ENCODE peak calls at places on chromosomes 11 and 22, in ten cellular contexts. One of them, this sample, is unnamed.

GRCh38 chr22:47090591-47091240 is 328.3 kb downstream of the TBC1D22A start:
- DNase-seq in AG09309: peak
- DNase-seq in neural progenitor cell: peak
- DNase-seq in neural crest cell: no peak
- DNase-seq in stimulated activated CD4-positive, alpha-beta T cell treated with anti-CD3 and anti-CD28 coated beads, TNF-alpha, amount 100 ng/mL, for 24 hours: no peak
- DNase-seq in progenitor cell of endocrine pancreas: no peak
- DNase-seq in CD8-positive, alpha-beta memory T cell: peak
- DNase-seq in left colon: no peak
- DNase-seq in kidney epithelial cell: no peak
- DNase-seq in GM23248: peak
- DNase-seq in this sample: no peak

GRCh38 chr11:72141066-72141465 is 5.5 kb downstream of the FOLR3 start:
- DNase-seq in AG09309: peak
- DNase-seq in neural progenitor cell: no peak
- DNase-seq in neural crest cell: no peak
- DNase-seq in stimulated activated CD4-positive, alpha-beta T cell treated with anti-CD3 and anti-CD28 coated beads, TNF-alpha, amount 100 ng/mL, for 24 hours: no peak
- DNase-seq in progenitor cell of endocrine pancreas: no peak
- DNase-seq in CD8-positive, alpha-beta memory T cell: no peak
- DNase-seq in left colon: no peak
- DNase-seq in kidney epithelial cell: peak
- DNase-seq in GM23248: peak
- DNase-seq in this sample: no peak

GRCh38 chr11:44108260-44108659 is 12.8 kb downstream of the EXT2 start:
- DNase-seq in AG09309: no peak
- DNase-seq in neural progenitor cell: no peak
- DNase-seq in neural crest cell: no peak
- DNase-seq in stimulated activated CD4-positive, alpha-beta T cell treated with anti-CD3 and anti-CD28 coated beads, TNF-alpha, amount 100 ng/mL, for 24 hours: no peak
- DNase-seq in progenitor cell of endocrine pancreas: no peak
- DNase-seq in CD8-positive, alpha-beta memory T cell: no peak
- DNase-seq in left colon: no peak
- DNase-seq in kidney epithelial cell: no peak
- DNase-seq in GM23248: no peak
- DNase-seq in this sample: no peak

GRCh38 chr11:119676461-119677020 is 52.5 kb downstream of the NECTIN1 start:
- DNase-seq in AG09309: no peak
- DNase-seq in neural progenitor cell: no peak
- DNase-seq in neural crest cell: no peak
- DNase-seq in stimulated activated CD4-positive, alpha-beta T cell treated with anti-CD3 and anti-CD28 coated beads, TNF-alpha, amount 100 ng/mL, for 24 hours: no peak
- DNase-seq in progenitor cell of endocrine pancreas: no peak
- DNase-seq in CD8-positive, alpha-beta memory T cell: no peak
- DNase-seq in left colon: no peak
- DNase-seq in kidney epithelial cell: no peak
- DNase-seq in GM23248: peak
- DNase-seq in this sample: no peak

GRCh38 chr11:76209956-76210885 is 3.9 kb upstream of the WNT11 start:
- DNase-seq in AG09309: peak
- DNase-seq in neural progenitor cell: peak
- DNase-seq in neural crest cell: peak
- DNase-seq in stimulated activated CD4-positive, alpha-beta T cell treated with anti-CD3 and anti-CD28 coated beads, TNF-alpha, amount 100 ng/mL, for 24 hours: no peak
- DNase-seq in progenitor cell of endocrine pancreas: peak
- DNase-seq in CD8-positive, alpha-beta memory T cell: peak
- DNase-seq in left colon: peak
- DNase-seq in kidney epithelial cell: no peak
- DNase-seq in GM23248: peak
- DNase-seq in this sample: peak

GRCh38 chr11:35352107-35352888 is 67.1 kb downstream of the SLC1A2 start:
- DNase-seq in AG09309: no peak
- DNase-seq in neural progenitor cell: no peak
- DNase-seq in neural crest cell: no peak
- DNase-seq in stimulated activated CD4-positive, alpha-beta T cell treated with anti-CD3 and anti-CD28 coated beads, TNF-alpha, amount 100 ng/mL, for 24 hours: no peak
- DNase-seq in progenitor cell of endocrine pancreas: no peak
- DNase-seq in CD8-positive, alpha-beta memory T cell: no peak
- DNase-seq in left colon: no peak
- DNase-seq in kidney epithelial cell: no peak
- DNase-seq in GM23248: peak
- DNase-seq in this sample: no peak

GRCh38 chr11:66889974-66890373 is 33.1 kb downstream of the LRFN4 start:
- DNase-seq in AG09309: no peak
- DNase-seq in neural progenitor cell: peak
- DNase-seq in neural crest cell: no peak
- DNase-seq in stimulated activated CD4-positive, alpha-beta T cell treated with anti-CD3 and anti-CD28 coated beads, TNF-alpha, amount 100 ng/mL, for 24 hours: no peak
- DNase-seq in progenitor cell of endocrine pancreas: no peak
- DNase-seq in CD8-positive, alpha-beta memory T cell: no peak
- DNase-seq in left colon: no peak
- DNase-seq in kidney epithelial cell: no peak
- DNase-seq in GM23248: no peak
- DNase-seq in this sample: no peak

GRCh38 chr11:62392944-62393628 is 25.7 kb upstream of the SCGB1A1 start:
- DNase-seq in AG09309: no peak
- DNase-seq in neural progenitor cell: no peak
- DNase-seq in neural crest cell: no peak
- DNase-seq in stimulated activated CD4-positive, alpha-beta T cell treated with anti-CD3 and anti-CD28 coated beads, TNF-alpha, amount 100 ng/mL, for 24 hours: no peak
- DNase-seq in progenitor cell of endocrine pancreas: no peak
- DNase-seq in CD8-positive, alpha-beta memory T cell: peak
- DNase-seq in left colon: no peak
- DNase-seq in kidney epithelial cell: no peak
- DNase-seq in GM23248: peak
- DNase-seq in this sample: no peak

GRCh38 chr11:69113646-69114340 is 41.9 kb upstream of the SMIM38 start:
- DNase-seq in AG09309: no peak
- DNase-seq in neural progenitor cell: no peak
- DNase-seq in neural crest cell: no peak
- DNase-seq in stimulated activated CD4-positive, alpha-beta T cell treated with anti-CD3 and anti-CD28 coated beads, TNF-alpha, amount 100 ng/mL, for 24 hours: no peak
- DNase-seq in progenitor cell of endocrine pancreas: no peak
- DNase-seq in CD8-positive, alpha-beta memory T cell: no peak
- DNase-seq in left colon: no peak
- DNase-seq in kidney epithelial cell: no peak
- DNase-seq in GM23248: no peak
- DNase-seq in this sample: no peak

GRCh38 chr11:12693485-12694181 is 19.4 kb downstream of the TEAD1 start:
- DNase-seq in AG09309: peak
- DNase-seq in neural progenitor cell: no peak
- DNase-seq in neural crest cell: no peak
- DNase-seq in stimulated activated CD4-positive, alpha-beta T cell treated with anti-CD3 and anti-CD28 coated beads, TNF-alpha, amount 100 ng/mL, for 24 hours: no peak
- DNase-seq in progenitor cell of endocrine pancreas: no peak
- DNase-seq in CD8-positive, alpha-beta memory T cell: no peak
- DNase-seq in left colon: peak
- DNase-seq in kidney epithelial cell: peak
- DNase-seq in GM23248: peak
- DNase-seq in this sample: peak

GRCh38 chr11:28793282-28793738 is 685.1 kb downstream of the METTL15 start:
- DNase-seq in AG09309: no peak
- DNase-seq in neural progenitor cell: peak
- DNase-seq in neural crest cell: no peak
- DNase-seq in stimulated activated CD4-positive, alpha-beta T cell treated with anti-CD3 and anti-CD28 coated beads, TNF-alpha, amount 100 ng/mL, for 24 hours: no peak
- DNase-seq in progenitor cell of endocrine pancreas: no peak
- DNase-seq in CD8-positive, alpha-beta memory T cell: no peak
- DNase-seq in left colon: no peak
- DNase-seq in kidney epithelial cell: no peak
- DNase-seq in GM23248: no peak
- DNase-seq in this sample: no peak

GRCh38 chr11:14258177-14258935 is 100.6 kb downstream of the RRAS2 start:
- DNase-seq in AG09309: no peak
- DNase-seq in neural progenitor cell: peak
- DNase-seq in neural crest cell: no peak
- DNase-seq in stimulated activated CD4-positive, alpha-beta T cell treated with anti-CD3 and anti-CD28 coated beads, TNF-alpha, amount 100 ng/mL, for 24 hours: no peak
- DNase-seq in progenitor cell of endocrine pancreas: no peak
- DNase-seq in CD8-positive, alpha-beta memory T cell: no peak
- DNase-seq in left colon: peak
- DNase-seq in kidney epithelial cell: peak
- DNase-seq in GM23248: peak
- DNase-seq in this sample: no peak

GRCh38 chr22:18035740-18036139 is 11.4 kb upstream of the MICAL3 start:
- DNase-seq in AG09309: no peak
- DNase-seq in neural progenitor cell: no peak
- DNase-seq in neural crest cell: no peak
- DNase-seq in stimulated activated CD4-positive, alpha-beta T cell treated with anti-CD3 and anti-CD28 coated beads, TNF-alpha, amount 100 ng/mL, for 24 hours: no peak
- DNase-seq in progenitor cell of endocrine pancreas: no peak
- DNase-seq in CD8-positive, alpha-beta memory T cell: no peak
- DNase-seq in left colon: no peak
- DNase-seq in kidney epithelial cell: no peak
- DNase-seq in GM23248: no peak
- DNase-seq in this sample: no peak

GRCh38 chr22:19658057-19658966 is 56.0 kb upstream of the SEPTIN5 start:
- DNase-seq in AG09309: no peak
- DNase-seq in neural progenitor cell: no peak
- DNase-seq in neural crest cell: no peak
- DNase-seq in stimulated activated CD4-positive, alpha-beta T cell treated with anti-CD3 and anti-CD28 coated beads, TNF-alpha, amount 100 ng/mL, for 24 hours: no peak
- DNase-seq in progenitor cell of endocrine pancreas: no peak
- DNase-seq in CD8-positive, alpha-beta memory T cell: no peak
- DNase-seq in left colon: no peak
- DNase-seq in kidney epithelial cell: no peak
- DNase-seq in GM23248: no peak
- DNase-seq in this sample: no peak

GRCh38 chr11:72739240-72740059 is 12.8 kb downstream of the ARAP1 start:
- DNase-seq in AG09309: no peak
- DNase-seq in neural progenitor cell: no peak
- DNase-seq in neural crest cell: no peak
- DNase-seq in stimulated activated CD4-positive, alpha-beta T cell treated with anti-CD3 and anti-CD28 coated beads, TNF-alpha, amount 100 ng/mL, for 24 hours: no peak
- DNase-seq in progenitor cell of endocrine pancreas: no peak
- DNase-seq in CD8-positive, alpha-beta memory T cell: no peak
- DNase-seq in left colon: no peak
- DNase-seq in kidney epithelial cell: no peak
- DNase-seq in GM23248: no peak
- DNase-seq in this sample: no peak

GRCh38 chr11:116537736-116538135 is 235.1 kb downstream of the BUD13 start:
- DNase-seq in AG09309: no peak
- DNase-seq in neural progenitor cell: no peak
- DNase-seq in neural crest cell: no peak
- DNase-seq in stimulated activated CD4-positive, alpha-beta T cell treated with anti-CD3 and anti-CD28 coated beads, TNF-alpha, amount 100 ng/mL, for 24 hours: no peak
- DNase-seq in progenitor cell of endocrine pancreas: no peak
- DNase-seq in CD8-positive, alpha-beta memory T cell: no peak
- DNase-seq in left colon: no peak
- DNase-seq in kidney epithelial cell: no peak
- DNase-seq in GM23248: no peak
- DNase-seq in this sample: peak

GRCh38 chr11:34052608-34053160 is 1.2 kb downstream of the CAPRIN1 start:
- DNase-seq in AG09309: no peak
- DNase-seq in neural progenitor cell: peak
- DNase-seq in neural crest cell: peak
- DNase-seq in stimulated activated CD4-positive, alpha-beta T cell treated with anti-CD3 and anti-CD28 coated beads, TNF-alpha, amount 100 ng/mL, for 24 hours: peak
- DNase-seq in progenitor cell of endocrine pancreas: no peak
- DNase-seq in CD8-positive, alpha-beta memory T cell: peak
- DNase-seq in left colon: peak
- DNase-seq in kidney epithelial cell: no peak
- DNase-seq in GM23248: peak
- DNase-seq in this sample: peak

GRCh38 chr11:86150826-86151187 is 81.9 kb upstream of the PICALM start:
- DNase-seq in AG09309: no peak
- DNase-seq in neural progenitor cell: no peak
- DNase-seq in neural crest cell: no peak
- DNase-seq in stimulated activated CD4-positive, alpha-beta T cell treated with anti-CD3 and anti-CD28 coated beads, TNF-alpha, amount 100 ng/mL, for 24 hours: no peak
- DNase-seq in progenitor cell of endocrine pancreas: no peak
- DNase-seq in CD8-positive, alpha-beta memory T cell: no peak
- DNase-seq in left colon: no peak
- DNase-seq in kidney epithelial cell: no peak
- DNase-seq in GM23248: peak
- DNase-seq in this sample: no peak

GRCh38 chr11:44711772-44712608 is 14.8 kb upstream of the TSPAN18 start:
- DNase-seq in AG09309: no peak
- DNase-seq in neural progenitor cell: no peak
- DNase-seq in neural crest cell: no peak
- DNase-seq in stimulated activated CD4-positive, alpha-beta T cell treated with anti-CD3 and anti-CD28 coated beads, TNF-alpha, amount 100 ng/mL, for 24 hours: no peak
- DNase-seq in progenitor cell of endocrine pancreas: no peak
- DNase-seq in CD8-positive, alpha-beta memory T cell: no peak
- DNase-seq in left colon: no peak
- DNase-seq in kidney epithelial cell: no peak
- DNase-seq in GM23248: no peak
- DNase-seq in this sample: no peak

GRCh38 chr11:120239713-120240640 is at the start of gene POU2F3:
- DNase-seq in AG09309: no peak
- DNase-seq in neural progenitor cell: peak
- DNase-seq in neural crest cell: no peak
- DNase-seq in stimulated activated CD4-positive, alpha-beta T cell treated with anti-CD3 and anti-CD28 coated beads, TNF-alpha, amount 100 ng/mL, for 24 hours: no peak
- DNase-seq in progenitor cell of endocrine pancreas: no peak
- DNase-seq in CD8-positive, alpha-beta memory T cell: no peak
- DNase-seq in left colon: no peak
- DNase-seq in kidney epithelial cell: no peak
- DNase-seq in GM23248: no peak
- DNase-seq in this sample: no peak

GRCh38 chr11:108224908-108225786 is 2.3 kb downstream of the ATM start:
- DNase-seq in AG09309: no peak
- DNase-seq in neural progenitor cell: no peak
- DNase-seq in neural crest cell: no peak
- DNase-seq in stimulated activated CD4-positive, alpha-beta T cell treated with anti-CD3 and anti-CD28 coated beads, TNF-alpha, amount 100 ng/mL, for 24 hours: no peak
- DNase-seq in progenitor cell of endocrine pancreas: no peak
- DNase-seq in CD8-positive, alpha-beta memory T cell: peak
- DNase-seq in left colon: no peak
- DNase-seq in kidney epithelial cell: no peak
- DNase-seq in GM23248: peak
- DNase-seq in this sample: no peak

GRCh38 chr22:45291931-45292290 is 7.2 kb downstream of the UPK3A start:
- DNase-seq in AG09309: no peak
- DNase-seq in neural progenitor cell: no peak
- DNase-seq in neural crest cell: no peak
- DNase-seq in stimulated activated CD4-positive, alpha-beta T cell treated with anti-CD3 and anti-CD28 coated beads, TNF-alpha, amount 100 ng/mL, for 24 hours: no peak
- DNase-seq in progenitor cell of endocrine pancreas: no peak
- DNase-seq in CD8-positive, alpha-beta memory T cell: no peak
- DNase-seq in left colon: no peak
- DNase-seq in kidney epithelial cell: no peak
- DNase-seq in GM23248: no peak
- DNase-seq in this sample: no peak

GRCh38 chr11:94934362-94934761 is 39.0 kb downstream of the CWC15 start:
- DNase-seq in AG09309: no peak
- DNase-seq in neural progenitor cell: peak
- DNase-seq in neural crest cell: no peak
- DNase-seq in stimulated activated CD4-positive, alpha-beta T cell treated with anti-CD3 and anti-CD28 coated beads, TNF-alpha, amount 100 ng/mL, for 24 hours: no peak
- DNase-seq in progenitor cell of endocrine pancreas: no peak
- DNase-seq in CD8-positive, alpha-beta memory T cell: no peak
- DNase-seq in left colon: no peak
- DNase-seq in kidney epithelial cell: no peak
- DNase-seq in GM23248: peak
- DNase-seq in this sample: no peak

GRCh38 chr11:94801866-94802460 is 33.8 kb downstream of the AMOTL1 start:
- DNase-seq in AG09309: no peak
- DNase-seq in neural progenitor cell: no peak
- DNase-seq in neural crest cell: no peak
- DNase-seq in stimulated activated CD4-positive, alpha-beta T cell treated with anti-CD3 and anti-CD28 coated beads, TNF-alpha, amount 100 ng/mL, for 24 hours: no peak
- DNase-seq in progenitor cell of endocrine pancreas: no peak
- DNase-seq in CD8-positive, alpha-beta memory T cell: no peak
- DNase-seq in left colon: no peak
- DNase-seq in kidney epithelial cell: no peak
- DNase-seq in GM23248: peak
- DNase-seq in this sample: no peak

GRCh38 chr11:95459268-95460040 is 228.5 kb upstream of the SESN3 start:
- DNase-seq in AG09309: no peak
- DNase-seq in neural progenitor cell: no peak
- DNase-seq in neural crest cell: no peak
- DNase-seq in stimulated activated CD4-positive, alpha-beta T cell treated with anti-CD3 and anti-CD28 coated beads, TNF-alpha, amount 100 ng/mL, for 24 hours: no peak
- DNase-seq in progenitor cell of endocrine pancreas: no peak
- DNase-seq in CD8-positive, alpha-beta memory T cell: no peak
- DNase-seq in left colon: no peak
- DNase-seq in kidney epithelial cell: no peak
- DNase-seq in GM23248: peak
- DNase-seq in this sample: no peak

GRCh38 chr11:73194593-73194992 is 23.5 kb upstream of the P2RY2 start:
- DNase-seq in AG09309: no peak
- DNase-seq in neural progenitor cell: no peak
- DNase-seq in neural crest cell: no peak
- DNase-seq in stimulated activated CD4-positive, alpha-beta T cell treated with anti-CD3 and anti-CD28 coated beads, TNF-alpha, amount 100 ng/mL, for 24 hours: no peak
- DNase-seq in progenitor cell of endocrine pancreas: no peak
- DNase-seq in CD8-positive, alpha-beta memory T cell: no peak
- DNase-seq in left colon: peak
- DNase-seq in kidney epithelial cell: no peak
- DNase-seq in GM23248: peak
- DNase-seq in this sample: no peak

GRCh38 chr11:287821-288327 is 1.1 kb upstream of the PGGHG start:
- DNase-seq in AG09309: no peak
- DNase-seq in neural progenitor cell: peak
- DNase-seq in neural crest cell: no peak
- DNase-seq in stimulated activated CD4-positive, alpha-beta T cell treated with anti-CD3 and anti-CD28 coated beads, TNF-alpha, amount 100 ng/mL, for 24 hours: no peak
- DNase-seq in progenitor cell of endocrine pancreas: no peak
- DNase-seq in CD8-positive, alpha-beta memory T cell: peak
- DNase-seq in left colon: peak
- DNase-seq in kidney epithelial cell: no peak
- DNase-seq in GM23248: no peak
- DNase-seq in this sample: peak

GRCh38 chr11:65187146-65187675 is 5.5 kb downstream of the CAPN1 start:
- DNase-seq in AG09309: no peak
- DNase-seq in neural progenitor cell: no peak
- DNase-seq in neural crest cell: no peak
- DNase-seq in stimulated activated CD4-positive, alpha-beta T cell treated with anti-CD3 and anti-CD28 coated beads, TNF-alpha, amount 100 ng/mL, for 24 hours: no peak
- DNase-seq in progenitor cell of endocrine pancreas: no peak
- DNase-seq in CD8-positive, alpha-beta memory T cell: no peak
- DNase-seq in left colon: no peak
- DNase-seq in kidney epithelial cell: no peak
- DNase-seq in GM23248: no peak
- DNase-seq in this sample: no peak

This sample was measured in ascending aorta.